ENCODE peak calls at places on chromosomes 3 and 15, in six cellular contexts. L is fibroblast of pulmonary artery, T is NCI-H748 treated with DMSO at 0.1 percent for 48 hours, M is psoas muscle, X is HFFc6, U is lung. O is an unnamed sample.

GRCh38 chr15:73754461-73754860 is 1.3 kb upstream of the INSYN1 start:
- DNase-seq in L (no peak), T (no peak), U (no peak), M (no peak), X (no peak), O (no peak)

GRCh38 chr3:182710557-182711157 is 82.6 kb upstream of the ATP11B start:
- DNase-seq in L (peak; percentile 37), M (no peak), T (peak; percentile 19), X (peak; percentile 27), U (no peak), O (no peak)

GRCh38 chr3:123158899-123159390 is 42.8 kb upstream of the SEC22A start:
- DNase-seq in T (no peak), U (no peak), L (no peak), M (no peak), X (no peak), O (no peak)

GRCh38 chr15:96408591-96409183 is 78.2 kb downstream of the NR2F2 start:
- DNase-seq in M (no peak), X (no peak), U (no peak), T (no peak), L (no peak), O (no peak)

GRCh38 chr15:70535071-70535954 is 228.0 kb downstream of the UACA start:
- DNase-seq in L (no peak), X (no peak), T (no peak), U (no peak), M (no peak), O (peak; percentile 43)

GRCh38 chr3:67947808-67948508 is 293.5 kb upstream of the SUCLG2 start:
- DNase-seq in X (no peak), L (no peak), U (no peak), M (no peak), T (peak; percentile 20), O (peak; percentile 42)

GRCh38 chr15:66613743-66614142 is 47.9 kb upstream of the LCTL start:
- DNase-seq in M (no peak), L (no peak), U (no peak), T (no peak), X (no peak), O (no peak)

GRCh38 chr3:126782554-126782953 is 78.5 kb downstream of the CHCHD6 start:
- DNase-seq in X (peak; percentile 94), M (no peak), L (peak; percentile 82), T (no peak), U (peak; percentile 65), O (no peak)

GRCh38 chr3:48402281-48402732 is 27.6 kb downstream of the PLXNB1 start:
- DNase-seq in T (no peak), X (peak; percentile 89), M (peak; percentile 89), L (peak; percentile 91), U (peak; percentile 64), O (peak; percentile 94)

GRCh38 chr3:61954097-61954528 is 392.7 kb downstream of the PTPRG start:
- DNase-seq in L (no peak), X (peak; percentile 10), M (no peak), U (no peak), T (no peak), O (no peak)

GRCh38 chr15:70584838-70585706 is 178.3 kb downstream of the UACA start:
- DNase-seq in M (no peak), T (no peak), X (peak; percentile 24), U (no peak), L (no peak), O (no peak)